ENCODE peak calls at places on chromosomes 6 and 20, in four cellular contexts. One of them, this sample, is unnamed.

GRCh38 chr6:141394565-141395051 is 738.1 kb upstream of the GJE1 start:
- DNase-seq in glutamatergic neuron: no peak
- DNase-seq in NCI-H1105: no peak
- DNase-seq in cardiac fibroblast: no peak
- DNase-seq in this sample: no peak

GRCh38 chr6:170132011-170132521 is 158.8 kb downstream of the DLL1 start:
- DNase-seq in glutamatergic neuron: no peak
- DNase-seq in NCI-H1105: no peak
- DNase-seq in cardiac fibroblast: no peak
- DNase-seq in this sample: no peak

GRCh38 chr20:56845546-56846081 is 216.5 kb downstream of the TFAP2C start:
- DNase-seq in glutamatergic neuron: no peak
- DNase-seq in NCI-H1105: no peak
- DNase-seq in cardiac fibroblast: no peak
- DNase-seq in this sample: no peak

GRCh38 chr6:32113386-32114352 is 4.5 kb upstream of the TNXB start:
- DNase-seq in glutamatergic neuron: no peak
- DNase-seq in NCI-H1105: no peak
- DNase-seq in cardiac fibroblast: peak
- DNase-seq in this sample: no peak

GRCh38 chr20:19993937-19994667 is 23.1 kb upstream of the NAA20 start:
- DNase-seq in glutamatergic neuron: no peak
- DNase-seq in NCI-H1105: no peak
- DNase-seq in cardiac fibroblast: peak
- DNase-seq in this sample: no peak

GRCh38 chr20:48060841-48061720 is 275.8 kb upstream of the SULF2 start:
- DNase-seq in glutamatergic neuron: no peak
- DNase-seq in NCI-H1105: no peak
- DNase-seq in cardiac fibroblast: no peak
- DNase-seq in this sample: no peak

GRCh38 chr20:45833883-45834796 is 541 bp downstream of the SNX21 start:
- DNase-seq in glutamatergic neuron: peak
- DNase-seq in NCI-H1105: no peak
- DNase-seq in cardiac fibroblast: peak
- DNase-seq in this sample: no peak

GRCh38 chr6:156418253-156418652 is 358.9 kb upstream of the ARID1B start:
- DNase-seq in glutamatergic neuron: no peak
- DNase-seq in NCI-H1105: no peak
- DNase-seq in cardiac fibroblast: no peak
- DNase-seq in this sample: no peak

GRCh38 chr20:63740501-63741353 is 1.2 kb downstream of the SLC2A4RG start:
- DNase-seq in glutamatergic neuron: peak
- DNase-seq in NCI-H1105: peak
- DNase-seq in cardiac fibroblast: peak
- DNase-seq in this sample: no peak

GRCh38 chr20:63782051-63782471 is 42.5 kb downstream of the SLC2A4RG start:
- DNase-seq in glutamatergic neuron: no peak
- DNase-seq in NCI-H1105: no peak
- DNase-seq in cardiac fibroblast: no peak
- DNase-seq in this sample: no peak

GRCh38 chr6:12890171-12890790 is 173.7 kb downstream of the PHACTR1 start:
- DNase-seq in glutamatergic neuron: no peak
- DNase-seq in NCI-H1105: no peak
- DNase-seq in cardiac fibroblast: peak
- DNase-seq in this sample: no peak

GRCh38 chr6:12818324-12818723 is 101.8 kb downstream of the PHACTR1 start:
- DNase-seq in glutamatergic neuron: no peak
- DNase-seq in NCI-H1105: no peak
- DNase-seq in cardiac fibroblast: no peak
- DNase-seq in this sample: no peak

GRCh38 chr20:58570181-58570859 is 55.1 kb upstream of the APCDD1L start:
- DNase-seq in glutamatergic neuron: no peak
- DNase-seq in NCI-H1105: no peak
- DNase-seq in cardiac fibroblast: no peak
- DNase-seq in this sample: no peak

GRCh38 chr6:74519172-74519571 is 686.7 kb downstream of the COL12A1 start:
- DNase-seq in glutamatergic neuron: no peak
- DNase-seq in NCI-H1105: no peak
- DNase-seq in cardiac fibroblast: peak
- DNase-seq in this sample: no peak

GRCh38 chr6:137933696-137934095 is 66.6 kb downstream of the TNFAIP3 start:
- DNase-seq in glutamatergic neuron: no peak
- DNase-seq in NCI-H1105: no peak
- DNase-seq in cardiac fibroblast: peak
- DNase-seq in this sample: no peak

GRCh38 chr6:17429381-17430061 is 36.1 kb downstream of the CAP2 start:
- DNase-seq in glutamatergic neuron: no peak
- DNase-seq in NCI-H1105: peak
- DNase-seq in cardiac fibroblast: no peak
- DNase-seq in this sample: no peak

GRCh38 chr6:13794184-13794583 is 20.2 kb downstream of the MCUR1 start:
- DNase-seq in glutamatergic neuron: no peak
- DNase-seq in NCI-H1105: no peak
- DNase-seq in cardiac fibroblast: peak
- DNase-seq in this sample: no peak

GRCh38 chr6:85678602-85679444 is 36.1 kb upstream of the SYNCRIP start:
- DNase-seq in glutamatergic neuron: peak
- DNase-seq in NCI-H1105: peak
- DNase-seq in cardiac fibroblast: peak
- DNase-seq in this sample: peak

GRCh38 chr20:25178563-25179438 is 16.7 kb upstream of the ENTPD6 start:
- DNase-seq in glutamatergic neuron: no peak
- DNase-seq in NCI-H1105: peak
- DNase-seq in cardiac fibroblast: peak
- DNase-seq in this sample: no peak

GRCh38 chr6:159871241-159871640 is 19.5 kb upstream of the MAS1 start:
- DNase-seq in glutamatergic neuron: no peak
- DNase-seq in NCI-H1105: no peak
- DNase-seq in cardiac fibroblast: no peak
- DNase-seq in this sample: no peak

GRCh38 chr6:75802366-75802765 is 53.3 kb downstream of the MYO6 start:
- DNase-seq in glutamatergic neuron: no peak
- DNase-seq in NCI-H1105: no peak
- DNase-seq in cardiac fibroblast: peak
- DNase-seq in this sample: no peak

GRCh38 chr6:142846883-142847287 is 98.1 kb downstream of the HIVEP2 start:
- DNase-seq in glutamatergic neuron: no peak
- DNase-seq in NCI-H1105: no peak
- DNase-seq in cardiac fibroblast: peak
- DNase-seq in this sample: no peak

GRCh38 chr20:12053348-12053747 is 135.7 kb downstream of the BTBD3 start:
- DNase-seq in glutamatergic neuron: no peak
- DNase-seq in NCI-H1105: no peak
- DNase-seq in cardiac fibroblast: peak
- DNase-seq in this sample: no peak

GRCh38 chr20:49562341-49563014 is 5.5 kb downstream of the PTGIS start:
- DNase-seq in glutamatergic neuron: no peak
- DNase-seq in NCI-H1105: no peak
- DNase-seq in cardiac fibroblast: peak
- DNase-seq in this sample: no peak

This sample was measured in NCI-H1436 treated with DMSO at 0.1 percent for 48 hours.